ENCODE peak calls at places on chromosomes 5 and 9, in eight cellular contexts. One of them, this sample, is unnamed.

GRCh38 chr5:171419663-171420428 is 399 bp downstream of the FGF18 start:
- DNase-seq in ecto neural progenitor cell: peak; percentile 76
- DNase-seq in cardiac fibroblast: no peak
- DNase-seq in naive thymus-derived CD8-positive, alpha-beta T cell: peak; percentile 24
- DNase-seq in fibroblast of mammary gland: peak; percentile 21
- DNase-seq in iris pigment epithelial cell: peak; percentile 53
- DNase-seq in CD4-positive, alpha-beta T cell: no peak
- DNase-seq in C1 segment of cervical spinal cord: no peak
- DNase-seq in this sample: peak; percentile 33

GRCh38 chr5:131496400-131496713 is 138.7 kb downstream of the RAPGEF6 start:
- DNase-seq in ecto neural progenitor cell: no peak
- DNase-seq in cardiac fibroblast: no peak
- DNase-seq in naive thymus-derived CD8-positive, alpha-beta T cell: no peak
- DNase-seq in fibroblast of mammary gland: no peak
- DNase-seq in iris pigment epithelial cell: no peak
- DNase-seq in CD4-positive, alpha-beta T cell: no peak
- DNase-seq in C1 segment of cervical spinal cord: no peak
- DNase-seq in this sample: peak; percentile 28

GRCh38 chr5:154309805-154310204 is 119.3 kb downstream of the GALNT10 start:
- DNase-seq in ecto neural progenitor cell: no peak
- DNase-seq in cardiac fibroblast: peak; percentile 70
- DNase-seq in naive thymus-derived CD8-positive, alpha-beta T cell: no peak
- DNase-seq in fibroblast of mammary gland: no peak
- DNase-seq in iris pigment epithelial cell: peak; percentile 62
- DNase-seq in CD4-positive, alpha-beta T cell: no peak
- DNase-seq in C1 segment of cervical spinal cord: no peak
- DNase-seq in this sample: no peak

GRCh38 chr5:8508196-8508595 is 639.2 kb downstream of the MTRR start:
- DNase-seq in ecto neural progenitor cell: no peak
- DNase-seq in cardiac fibroblast: peak; percentile 23
- DNase-seq in naive thymus-derived CD8-positive, alpha-beta T cell: no peak
- DNase-seq in fibroblast of mammary gland: peak; percentile 25
- DNase-seq in iris pigment epithelial cell: peak; percentile 1
- DNase-seq in CD4-positive, alpha-beta T cell: no peak
- DNase-seq in C1 segment of cervical spinal cord: no peak
- DNase-seq in this sample: no peak

GRCh38 chr5:112146323-112146848 is 272.7 kb downstream of the EPB41L4A start:
- DNase-seq in ecto neural progenitor cell: no peak
- DNase-seq in cardiac fibroblast: peak; percentile 97
- DNase-seq in naive thymus-derived CD8-positive, alpha-beta T cell: no peak
- DNase-seq in fibroblast of mammary gland: peak; percentile 97
- DNase-seq in iris pigment epithelial cell: peak; percentile 93
- DNase-seq in CD4-positive, alpha-beta T cell: no peak
- DNase-seq in C1 segment of cervical spinal cord: no peak
- DNase-seq in this sample: no peak

GRCh38 chr9:135925496-135926133 is 18.3 kb upstream of the CAMSAP1 start:
- DNase-seq in ecto neural progenitor cell: no peak
- DNase-seq in cardiac fibroblast: peak; percentile 12
- DNase-seq in naive thymus-derived CD8-positive, alpha-beta T cell: no peak
- DNase-seq in fibroblast of mammary gland: peak; percentile 81
- DNase-seq in iris pigment epithelial cell: peak; percentile 36
- DNase-seq in CD4-positive, alpha-beta T cell: no peak
- DNase-seq in C1 segment of cervical spinal cord: no peak
- DNase-seq in this sample: peak; percentile 49

GRCh38 chr9:129458663-129459549 is 162.0 kb downstream of the C9orf50 start:
- DNase-seq in ecto neural progenitor cell: no peak
- DNase-seq in cardiac fibroblast: no peak
- DNase-seq in naive thymus-derived CD8-positive, alpha-beta T cell: peak; percentile 28
- DNase-seq in fibroblast of mammary gland: no peak
- DNase-seq in iris pigment epithelial cell: no peak
- DNase-seq in CD4-positive, alpha-beta T cell: peak; percentile 35
- DNase-seq in C1 segment of cervical spinal cord: no peak
- DNase-seq in this sample: peak; percentile 31

GRCh38 chr9:35074141-35074540 is 1.7 kb upstream of the VCP start:
- DNase-seq in ecto neural progenitor cell: no peak
- DNase-seq in cardiac fibroblast: no peak
- DNase-seq in naive thymus-derived CD8-positive, alpha-beta T cell: no peak
- DNase-seq in fibroblast of mammary gland: no peak
- DNase-seq in iris pigment epithelial cell: no peak
- DNase-seq in CD4-positive, alpha-beta T cell: no peak
- DNase-seq in C1 segment of cervical spinal cord: no peak
- DNase-seq in this sample: no peak

GRCh38 chr5:73100109-73100508 is 20.3 kb upstream of the TMEM171 start:
- DNase-seq in ecto neural progenitor cell: no peak
- DNase-seq in cardiac fibroblast: no peak
- DNase-seq in naive thymus-derived CD8-positive, alpha-beta T cell: no peak
- DNase-seq in fibroblast of mammary gland: no peak
- DNase-seq in iris pigment epithelial cell: no peak
- DNase-seq in CD4-positive, alpha-beta T cell: no peak
- DNase-seq in C1 segment of cervical spinal cord: no peak
- DNase-seq in this sample: no peak

GRCh38 chr9:6054280-6055099 is 39.1 kb upstream of the RANBP6 start:
- DNase-seq in ecto neural progenitor cell: peak; percentile 68
- DNase-seq in cardiac fibroblast: peak; percentile 85
- DNase-seq in naive thymus-derived CD8-positive, alpha-beta T cell: peak; percentile 14
- DNase-seq in fibroblast of mammary gland: peak; percentile 73
- DNase-seq in iris pigment epithelial cell: peak; percentile 63
- DNase-seq in CD4-positive, alpha-beta T cell: peak; percentile 29
- DNase-seq in C1 segment of cervical spinal cord: no peak
- DNase-seq in this sample: peak; percentile 36

GRCh38 chr9:118618091-118618490 is 751.1 kb downstream of the BRINP1 start:
- DNase-seq in ecto neural progenitor cell: no peak
- DNase-seq in cardiac fibroblast: peak; percentile 32
- DNase-seq in naive thymus-derived CD8-positive, alpha-beta T cell: no peak
- DNase-seq in fibroblast of mammary gland: peak; percentile 32
- DNase-seq in iris pigment epithelial cell: peak; percentile 5
- DNase-seq in CD4-positive, alpha-beta T cell: no peak
- DNase-seq in C1 segment of cervical spinal cord: no peak
- DNase-seq in this sample: no peak

GRCh38 chr5:126516133-126516532 is 78.9 kb downstream of the ALDH7A1 start:
- DNase-seq in ecto neural progenitor cell: no peak
- DNase-seq in cardiac fibroblast: peak; percentile 66
- DNase-seq in naive thymus-derived CD8-positive, alpha-beta T cell: no peak
- DNase-seq in fibroblast of mammary gland: peak; percentile 52
- DNase-seq in iris pigment epithelial cell: peak; percentile 48
- DNase-seq in CD4-positive, alpha-beta T cell: no peak
- DNase-seq in C1 segment of cervical spinal cord: no peak
- DNase-seq in this sample: no peak

GRCh38 chr5:14006823-14007510 is 62.5 kb upstream of the DNAH5 start:
- DNase-seq in ecto neural progenitor cell: no peak
- DNase-seq in cardiac fibroblast: peak; percentile 16
- DNase-seq in naive thymus-derived CD8-positive, alpha-beta T cell: no peak
- DNase-seq in fibroblast of mammary gland: no peak
- DNase-seq in iris pigment epithelial cell: no peak
- DNase-seq in CD4-positive, alpha-beta T cell: no peak
- DNase-seq in C1 segment of cervical spinal cord: no peak
- DNase-seq in this sample: no peak

GRCh38 chr5:151047814-151048425 is 27.5 kb downstream of the GPX3 start:
- DNase-seq in ecto neural progenitor cell: peak; percentile 52
- DNase-seq in cardiac fibroblast: peak; percentile 41
- DNase-seq in naive thymus-derived CD8-positive, alpha-beta T cell: no peak
- DNase-seq in fibroblast of mammary gland: peak; percentile 29
- DNase-seq in iris pigment epithelial cell: no peak
- DNase-seq in CD4-positive, alpha-beta T cell: peak; percentile 8
- DNase-seq in C1 segment of cervical spinal cord: no peak
- DNase-seq in this sample: no peak

GRCh38 chr9:105216440-105217178 is 27.8 kb upstream of the SLC44A1 start:
- DNase-seq in ecto neural progenitor cell: no peak
- DNase-seq in cardiac fibroblast: no peak
- DNase-seq in naive thymus-derived CD8-positive, alpha-beta T cell: no peak
- DNase-seq in fibroblast of mammary gland: peak; percentile 35
- DNase-seq in iris pigment epithelial cell: peak; percentile 24
- DNase-seq in CD4-positive, alpha-beta T cell: no peak
- DNase-seq in C1 segment of cervical spinal cord: no peak
- DNase-seq in this sample: no peak

GRCh38 chr5:54309751-54310432 is 481 bp downstream of the ARL15 start:
- DNase-seq in ecto neural progenitor cell: peak; percentile 52
- DNase-seq in cardiac fibroblast: peak; percentile 31
- DNase-seq in naive thymus-derived CD8-positive, alpha-beta T cell: peak; percentile 34
- DNase-seq in fibroblast of mammary gland: no peak
- DNase-seq in iris pigment epithelial cell: peak; percentile 22
- DNase-seq in CD4-positive, alpha-beta T cell: peak; percentile 22
- DNase-seq in C1 segment of cervical spinal cord: no peak
- DNase-seq in this sample: peak; percentile 5

GRCh38 chr5:175874462-175875139 is 3.2 kb downstream of the CPLX2 start:
- DNase-seq in ecto neural progenitor cell: no peak
- DNase-seq in cardiac fibroblast: no peak
- DNase-seq in naive thymus-derived CD8-positive, alpha-beta T cell: no peak
- DNase-seq in fibroblast of mammary gland: no peak
- DNase-seq in iris pigment epithelial cell: no peak
- DNase-seq in CD4-positive, alpha-beta T cell: no peak
- DNase-seq in C1 segment of cervical spinal cord: no peak
- DNase-seq in this sample: no peak

GRCh38 chr5:39896706-39897105 is 471.9 kb upstream of the DAB2 start:
- DNase-seq in ecto neural progenitor cell: no peak
- DNase-seq in cardiac fibroblast: no peak
- DNase-seq in naive thymus-derived CD8-positive, alpha-beta T cell: no peak
- DNase-seq in fibroblast of mammary gland: no peak
- DNase-seq in iris pigment epithelial cell: no peak
- DNase-seq in CD4-positive, alpha-beta T cell: no peak
- DNase-seq in C1 segment of cervical spinal cord: no peak
- DNase-seq in this sample: no peak

GRCh38 chr9:113231701-113232100 is 10.4 kb downstream of the SLC31A1 start:
- DNase-seq in ecto neural progenitor cell: no peak
- DNase-seq in cardiac fibroblast: no peak
- DNase-seq in naive thymus-derived CD8-positive, alpha-beta T cell: no peak
- DNase-seq in fibroblast of mammary gland: no peak
- DNase-seq in iris pigment epithelial cell: no peak
- DNase-seq in CD4-positive, alpha-beta T cell: no peak
- DNase-seq in C1 segment of cervical spinal cord: no peak
- DNase-seq in this sample: no peak

GRCh38 chr5:38681966-38682365 is 125.5 kb upstream of the LIFR start:
- DNase-seq in ecto neural progenitor cell: no peak
- DNase-seq in cardiac fibroblast: no peak
- DNase-seq in naive thymus-derived CD8-positive, alpha-beta T cell: no peak
- DNase-seq in fibroblast of mammary gland: no peak
- DNase-seq in iris pigment epithelial cell: no peak
- DNase-seq in CD4-positive, alpha-beta T cell: no peak
- DNase-seq in C1 segment of cervical spinal cord: no peak
- DNase-seq in this sample: no peak

GRCh38 chr9:129944501-129945116 is 98.4 kb downstream of the FNBP1 start:
- DNase-seq in ecto neural progenitor cell: no peak
- DNase-seq in cardiac fibroblast: no peak
- DNase-seq in naive thymus-derived CD8-positive, alpha-beta T cell: no peak
- DNase-seq in fibroblast of mammary gland: no peak
- DNase-seq in iris pigment epithelial cell: no peak
- DNase-seq in CD4-positive, alpha-beta T cell: peak; percentile 22
- DNase-seq in C1 segment of cervical spinal cord: no peak
- DNase-seq in this sample: no peak

GRCh38 chr9:134630861-134631260 is 10.7 kb upstream of the COL5A1 start:
- DNase-seq in ecto neural progenitor cell: no peak
- DNase-seq in cardiac fibroblast: no peak
- DNase-seq in naive thymus-derived CD8-positive, alpha-beta T cell: no peak
- DNase-seq in fibroblast of mammary gland: no peak
- DNase-seq in iris pigment epithelial cell: no peak
- DNase-seq in CD4-positive, alpha-beta T cell: no peak
- DNase-seq in C1 segment of cervical spinal cord: no peak
- DNase-seq in this sample: no peak

GRCh38 chr5:103218164-103218563 is 40.4 kb upstream of the MACIR start:
- DNase-seq in ecto neural progenitor cell: no peak
- DNase-seq in cardiac fibroblast: peak; percentile 97
- DNase-seq in naive thymus-derived CD8-positive, alpha-beta T cell: no peak
- DNase-seq in fibroblast of mammary gland: no peak
- DNase-seq in iris pigment epithelial cell: peak; percentile 99
- DNase-seq in CD4-positive, alpha-beta T cell: no peak
- DNase-seq in C1 segment of cervical spinal cord: no peak
- DNase-seq in this sample: no peak

GRCh38 chr5:61023131-61023530 is 78.1 kb downstream of the NDUFAF2 start:
- DNase-seq in ecto neural progenitor cell: no peak
- DNase-seq in cardiac fibroblast: peak; percentile 63
- DNase-seq in naive thymus-derived CD8-positive, alpha-beta T cell: no peak
- DNase-seq in fibroblast of mammary gland: peak; percentile 46
- DNase-seq in iris pigment epithelial cell: peak; percentile 62
- DNase-seq in CD4-positive, alpha-beta T cell: no peak
- DNase-seq in C1 segment of cervical spinal cord: no peak
- DNase-seq in this sample: no peak

GRCh38 chr5:34854459-34855174 is 15.7 kb downstream of the TTC23L start:
- DNase-seq in ecto neural progenitor cell: no peak
- DNase-seq in cardiac fibroblast: no peak
- DNase-seq in naive thymus-derived CD8-positive, alpha-beta T cell: no peak
- DNase-seq in fibroblast of mammary gland: no peak
- DNase-seq in iris pigment epithelial cell: peak; percentile 24
- DNase-seq in CD4-positive, alpha-beta T cell: no peak
- DNase-seq in C1 segment of cervical spinal cord: no peak
- DNase-seq in this sample: peak; percentile 5